ENCODE peak calls at places on chromosomes 3 and 15, in five cellular contexts. D, K, L, E and C are unnamed samples.
A peak's percentile ranks its signal among the peaks of the same experiment; 100 is the strongest.

GRCh38 chr3:30354972-30355371 is 251.4 kb upstream of the TGFBR2 start:
- DNase-seq in D (no peak), K (no peak), L (no peak), E (peak; percentile 50), C (no peak)

GRCh38 chr3:35544976-35545375 is 94.3 kb upstream of the ARPP21 start:
- DNase-seq in D (no peak), K (no peak), L (no peak), E (no peak), C (no peak)

GRCh38 chr3:133441867-133442270 is 42.0 kb downstream of the BFSP2 start:
- DNase-seq in D (no peak), K (no peak), L (no peak), E (no peak), C (no peak)

GRCh38 chr15:91426412-91426811 is 326.4 kb downstream of the SV2B start:
- DNase-seq in D (no peak), K (no peak), L (no peak), E (no peak), C (no peak)

GRCh38 chr15:90232941-90233700 is 620 bp downstream of the CIB1 start:
- DNase-seq in D (peak; percentile 41), K (peak; percentile 72), L (no peak), E (peak; percentile 46), C (no peak)

GRCh38 chr15:33859992-33860545 is 108.2 kb upstream of the CHRM5 start:
- DNase-seq in D (no peak), K (no peak), L (no peak), E (no peak), C (no peak)

GRCh38 chr3:134651347-134652041 is 672 bp upstream of the KY start:
- DNase-seq in D (no peak), K (peak; percentile 31), L (no peak), E (peak; percentile 46), C (no peak)

GRCh38 chr3:66386925-66387650 is 113.7 kb downstream of the LRIG1 start:
- DNase-seq in D (peak; percentile 31), K (no peak), L (no peak), E (no peak), C (no peak)

GRCh38 chr3:33869977-33870376 is 71.5 kb downstream of the PDCD6IP start:
- DNase-seq in D (no peak), K (no peak), L (no peak), E (no peak), C (no peak)

GRCh38 chr15:90560229-90560771 is 30.6 kb downstream of the CRTC3 start:
- DNase-seq in D (no peak), K (peak; percentile 48), L (peak; percentile 92), E (peak; percentile 94), C (no peak)

GRCh38 chr15:45084163-45084562 is 29.8 kb downstream of the DUOX2 start:
- DNase-seq in D (no peak), K (no peak), L (no peak), E (no peak), C (no peak)

GRCh38 chr3:108489776-108490175 is 20.6 kb downstream of the MYH15 start:
- DNase-seq in D (peak; percentile 16), K (peak; percentile 68), L (no peak), E (peak; percentile 43), C (no peak)

GRCh38 chr3:37949866-37950265 is 40.7 kb upstream of the VILL start:
- DNase-seq in D (no peak), K (peak; percentile 18), L (no peak), E (peak; percentile 64), C (no peak)

GRCh38 chr15:60387321-60387720 is 10.5 kb downstream of the ANXA2 start:
- DNase-seq in D (no peak), K (no peak), L (no peak), E (no peak), C (no peak)

GRCh38 chr3:173891272-173892100 is 493.9 kb downstream of the NLGN1 start:
- DNase-seq in D (no peak), K (no peak), L (no peak), E (peak; percentile 29), C (no peak)

GRCh38 chr3:80696280-80696679 is 928.5 kb upstream of the ROBO1 start:
- DNase-seq in D (no peak), K (no peak), L (no peak), E (no peak), C (no peak)

GRCh38 chr15:82030191-82030590 is 15.6 kb downstream of the MEX3B start:
- DNase-seq in D (no peak), K (peak; percentile 19), L (no peak), E (no peak), C (no peak)

GRCh38 chr3:42002790-42003189 is 40.9 kb upstream of the ULK4 start:
- DNase-seq in D (no peak), K (no peak), L (no peak), E (no peak), C (no peak)

GRCh38 chr3:109155828-109156227 is 19.3 kb downstream of the C3orf85 start:
- DNase-seq in D (no peak), K (no peak), L (no peak), E (no peak), C (no peak)

GRCh38 chr15:38975282-38975990 is 410.8 kb upstream of the RASGRP1 start:
- DNase-seq in D (no peak), K (no peak), L (no peak), E (no peak), C (no peak)

GRCh38 chr15:38972831-38973230 is 408.2 kb upstream of the RASGRP1 start:
- DNase-seq in D (no peak), K (no peak), L (no peak), E (no peak), C (no peak)
- TF ChIP-seq CTCF in D (no peak), K (no peak), L (no peak), E (no peak), C (no peak)

GRCh38 chr3:120355486-120355885 is 6.3 kb upstream of the LRRC58 start:
- DNase-seq in D (no peak), K (no peak), L (no peak), E (no peak), C (no peak)

GRCh38 chr3:120352017-120352416 is 2.9 kb upstream of the LRRC58 start:
- DNase-seq in D (no peak), K (no peak), L (no peak), E (no peak), C (no peak)

GRCh38 chr3:120353463-120353862 is 4.3 kb upstream of the LRRC58 start:
- DNase-seq in D (no peak), K (no peak), L (no peak), E (no peak), C (no peak)

GRCh38 chr3:120357807-120358206 is 8.7 kb upstream of the LRRC58 start:
- DNase-seq in D (no peak), K (no peak), L (no peak), E (no peak), C (no peak)
- TF ChIP-seq CTCF in D (no peak), K (no peak), L (no peak), E (no peak), C (no peak)

GRCh38 chr15:78907577-78907976 is 34.9 kb downstream of the MORF4L1 start:
- DNase-seq in D (no peak), K (peak; percentile 76), L (no peak), E (no peak), C (no peak)
- TF ChIP-seq CTCF in D (peak; percentile 45), K (peak; percentile 62), L (peak; percentile 9), E (peak; percentile 38), C (peak; percentile 63)

GRCh38 chr15:64807051-64807749 is 18.2 kb downstream of the PIF1 start:
- DNase-seq in D (no peak), K (peak; percentile 51), L (no peak), E (no peak), C (no peak)

GRCh38 chr15:64809649-64810498 is 15.6 kb downstream of the PIF1 start:
- DNase-seq in D (peak; percentile 92), K (peak; percentile 94), L (peak; percentile 25), E (peak; percentile 60), C (peak; percentile 84)

GRCh38 chr15:64806509-64806908 is 18.9 kb downstream of the PIF1 start:
- DNase-seq in D (no peak), K (no peak), L (no peak), E (no peak), C (no peak)

GRCh38 chr15:64808785-64809453 is 16.5 kb downstream of the PIF1 start:
- DNase-seq in D (no peak), K (peak; percentile 57), L (no peak), E (no peak), C (no peak)

GRCh38 chr15:64807751-64808222 is 17.7 kb downstream of the PIF1 start:
- DNase-seq in D (no peak), K (no peak), L (no peak), E (no peak), C (no peak)
- TF ChIP-seq CTCF in D (no peak), K (no peak), L (no peak), E (no peak), C (no peak)

GRCh38 chr15:69275933-69276565 is 22.7 kb upstream of the PAQR5 start:
- DNase-seq in D (no peak), K (no peak), L (no peak), E (no peak), C (no peak)
- TF ChIP-seq CTCF in D (no peak), K (no peak), L (no peak), E (no peak), C (no peak)

DNA sequence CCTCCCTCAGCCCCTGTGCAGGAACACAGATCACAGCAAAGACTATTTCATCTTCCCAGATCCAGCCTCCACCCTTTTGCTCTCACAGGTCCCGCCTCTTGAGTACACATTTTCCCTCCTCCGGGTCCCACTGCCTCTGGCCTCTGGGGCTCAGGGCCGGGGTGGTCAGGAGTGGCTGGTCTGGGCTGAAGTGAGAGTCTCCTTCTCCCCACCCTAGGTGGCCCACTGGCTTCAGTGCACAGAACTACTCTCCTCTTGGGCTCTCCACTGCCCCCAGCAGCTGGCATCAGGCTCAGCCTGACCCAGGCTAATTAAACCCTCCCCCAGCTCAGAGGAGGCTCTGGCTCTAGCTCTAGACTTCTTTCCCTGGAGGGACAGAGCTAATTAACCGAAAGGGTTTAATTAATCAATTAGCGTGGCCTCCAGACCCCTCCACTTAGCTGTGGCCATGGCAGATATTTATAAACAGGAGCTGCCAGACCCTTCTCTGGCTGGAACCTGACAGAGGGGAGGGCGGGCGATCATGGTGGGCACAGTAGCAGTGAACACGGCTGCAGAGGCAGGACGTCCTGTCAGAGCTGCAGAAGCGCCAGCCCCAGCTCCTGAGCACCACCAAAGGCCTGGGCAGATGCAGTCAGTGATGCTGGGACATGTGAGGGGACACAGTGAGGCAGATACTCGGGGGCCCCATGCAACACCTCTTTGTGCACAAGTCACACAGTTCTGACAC is 15.1 kb downstream of the DUSP7 start:
- DNase-seq in D (no peak), K (peak; percentile 65), L (no peak), E (no peak), C (no peak)
- TF ChIP-seq CTCF in D (no peak), K (peak; percentile 42), L (peak; percentile 13), E (peak; percentile 32), C (peak; percentile 30)

DNA sequence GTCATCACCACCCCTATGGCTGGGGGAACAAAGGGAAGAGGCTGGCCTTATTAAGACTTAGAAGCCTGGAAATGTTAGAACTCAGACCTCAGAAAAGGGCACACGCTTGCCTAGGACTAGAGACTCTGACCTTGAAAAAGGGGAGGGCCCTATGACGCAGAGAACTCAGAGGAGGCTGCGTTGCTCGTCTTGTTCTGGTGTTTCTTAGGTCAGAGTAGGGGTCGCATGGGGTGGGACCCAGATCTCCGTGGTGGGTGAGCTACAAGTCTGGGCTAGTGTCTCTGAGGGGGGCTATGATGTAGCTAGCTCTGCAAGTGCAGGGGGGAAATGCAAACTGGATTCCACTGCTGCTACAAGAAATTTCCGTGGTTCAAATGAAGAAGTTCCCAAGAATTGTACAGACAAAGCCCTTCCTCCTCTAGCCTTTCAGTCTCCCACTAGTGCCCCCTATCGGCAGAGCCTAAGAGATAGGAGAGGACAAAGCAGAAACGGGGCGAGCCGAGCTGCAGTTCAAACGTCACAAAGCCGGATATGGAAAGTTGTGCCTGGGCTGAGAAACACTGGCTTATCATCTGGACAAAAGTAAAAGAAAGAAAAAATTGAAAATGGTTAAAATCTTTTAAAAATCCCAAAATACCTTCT is 392.9 kb upstream of the ROBO2 start:
- DNase-seq in D (no peak), K (peak; percentile 45), L (no peak), E (no peak), C (no peak)
- TF ChIP-seq CTCF in D (no peak), K (peak; percentile 47), L (no peak), E (no peak), C (peak; percentile 18)